ENCODE peak calls at places on chromosomes 13 and 19, in ten cellular contexts. M is EL; K is IMR-90; H is NCI-H1105; L is T1000; Q is frontal cortex; R is activated T-cell treated with anti-CD3 and anti-CD28 coated beads for 1 hour; P is activated CD4-positive, alpha-beta memory T cell treated with anti-CD3 and anti-CD28 coated beads for 36 hours; S is dermis microvascular lymphatic vessel endothelial cell; A is AG04450. F is an unnamed sample.

GRCh38 chr19:48477696-48478338 is 8.6 kb downstream of the CYTH2 start:
- DNase-seq in A (no peak), H (no peak), Q (no peak), M (no peak), L (no peak), K (no peak), P (no peak), R (no peak), S (no peak), F (no peak)

GRCh38 chr19:38544569-38545315 is 73.0 kb downstream of the MAP4K1 start:
- DNase-seq in L (peak), K (peak), S (no peak), H (no peak), M (peak), Q (peak), R (no peak), P (no peak), A (peak), F (no peak)

GRCh38 chr19:16604615-16605014 is 23.4 kb downstream of the MED26 start:
- DNase-seq in Q (no peak), L (no peak), R (no peak), M (no peak), A (no peak), P (no peak), K (no peak), S (no peak), H (no peak), F (no peak)

GRCh38 chr19:35108730-35109129 is 6.9 kb upstream of the FXYD3 start:
- DNase-seq in R (no peak), S (no peak), A (no peak), Q (no peak), L (no peak), M (no peak), P (no peak), K (no peak), H (no peak), F (no peak)

GRCh38 chr19:19213822-19214558 is 2.2 kb downstream of the NCAN start:
- DNase-seq in P (no peak), Q (no peak), K (no peak), L (no peak), A (no peak), M (no peak), S (no peak), R (no peak), H (no peak), F (no peak)

GRCh38 chr13:47008318-47008717 is 111.5 kb upstream of the HTR2A start:
- DNase-seq in S (no peak), L (no peak), H (no peak), R (no peak), A (no peak), P (no peak), Q (no peak), K (no peak), M (no peak), F (no peak)

GRCh38 chr13:20159646-20160345 is 1.1 kb downstream of the GJA3 start:
- DNase-seq in Q (no peak), P (no peak), L (no peak), K (peak), A (no peak), M (peak), S (no peak), H (no peak), R (no peak), F (no peak)

GRCh38 chr13:113105032-113105993 is at the start of gene F7:
- DNase-seq in H (no peak), M (no peak), A (no peak), L (no peak), Q (no peak), P (no peak), R (no peak), K (peak), S (no peak), F (peak)

F was measured in AG10803.